ENCODE peak calls at places on chromosome 9, in four cellular contexts. X is fibroblast of lung, A is A673, F is GM23338. U is an unnamed sample.

GRCh38 chr9:83330207-83331196 is 207.7 kb downstream of the FRMD3 start:
- DNase-seq in A (peak), F (peak), X (no peak), U (no peak)

GRCh38 chr9:97548819-97549540 is 47.5 kb downstream of the TMOD1 start:
- DNase-seq in A (no peak), X (no peak), F (no peak), U (no peak)

GRCh38 chr9:88593537-88594185 is 58.7 kb downstream of the NXNL2 start:
- DNase-seq in X (peak), A (peak), F (peak), U (peak)

GRCh38 chr9:4662108-4662988 is at the start of gene PLPP6:
- DNase-seq in F (peak), X (peak), A (peak), U (peak)

GRCh38 chr9:112487799-112488345 is 1.2 kb downstream of the KIAA1958 start:
- DNase-seq in X (no peak), F (no peak), A (peak), U (peak)

GRCh38 chr9:86801246-86801645 is 146.1 kb downstream of the GAS1 start:
- DNase-seq in F (peak), X (peak), A (no peak), U (no peak)

GRCh38 chr9:126674365-126675146 is 60.8 kb downstream of the LMX1B start:
- DNase-seq in A (no peak), X (no peak), F (peak), U (no peak)

GRCh38 chr9:105557804-105558610 is at the start of gene FKTN:
- DNase-seq in X (peak), F (peak), A (peak), U (peak)

GRCh38 chr9:3205421-3206095 is 320.2 kb downstream of the RFX3 start:
- DNase-seq in X (no peak), F (no peak), A (no peak), U (no peak)

GRCh38 chr9:25964239-25964638 is 286.0 kb upstream of the TUSC1 start:
- DNase-seq in F (peak), A (peak), X (peak), U (peak)

GRCh38 chr9:18438300-18438925 is 35.5 kb upstream of the ADAMTSL1 start:
- DNase-seq in A (peak), F (peak), X (peak), U (peak)

GRCh38 chr9:120439147-120439546 is 140.8 kb downstream of the CDK5RAP2 start:
- DNase-seq in X (peak), A (peak), F (peak), U (no peak)

GRCh38 chr9:103245369-103245768 is 250.2 kb downstream of the CYLC2 start:
- DNase-seq in A (no peak), X (no peak), F (no peak), U (no peak)

DNA sequence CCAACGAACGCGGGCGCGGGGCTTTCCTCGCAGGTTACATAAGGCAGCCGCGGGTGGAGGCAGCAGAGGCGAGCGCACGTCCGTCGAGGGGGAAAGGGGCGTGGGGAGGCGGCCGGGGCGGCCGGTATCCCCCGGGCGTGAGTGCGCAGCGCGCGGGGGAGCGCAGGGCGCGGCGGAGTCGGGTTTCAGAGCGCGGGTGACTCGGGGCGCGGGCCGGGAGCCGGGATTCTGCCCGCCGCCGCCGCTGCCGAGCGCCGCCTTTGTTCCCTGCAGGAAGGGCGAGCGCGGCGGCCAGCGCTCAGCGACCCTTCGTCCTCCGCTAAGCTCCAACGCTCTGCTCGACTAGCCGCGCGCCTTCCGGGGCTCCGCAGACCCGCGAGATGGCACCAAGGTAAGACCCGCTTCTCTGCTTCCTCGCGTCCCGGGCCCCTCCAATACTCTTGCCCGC is at the start of gene COL15A1:
- DNase-seq in F (peak), X (peak), A (no peak), U (no peak)
- H3K4me3 ChIP-seq in F (peak), X (peak), A (peak), U (peak)

DNA sequence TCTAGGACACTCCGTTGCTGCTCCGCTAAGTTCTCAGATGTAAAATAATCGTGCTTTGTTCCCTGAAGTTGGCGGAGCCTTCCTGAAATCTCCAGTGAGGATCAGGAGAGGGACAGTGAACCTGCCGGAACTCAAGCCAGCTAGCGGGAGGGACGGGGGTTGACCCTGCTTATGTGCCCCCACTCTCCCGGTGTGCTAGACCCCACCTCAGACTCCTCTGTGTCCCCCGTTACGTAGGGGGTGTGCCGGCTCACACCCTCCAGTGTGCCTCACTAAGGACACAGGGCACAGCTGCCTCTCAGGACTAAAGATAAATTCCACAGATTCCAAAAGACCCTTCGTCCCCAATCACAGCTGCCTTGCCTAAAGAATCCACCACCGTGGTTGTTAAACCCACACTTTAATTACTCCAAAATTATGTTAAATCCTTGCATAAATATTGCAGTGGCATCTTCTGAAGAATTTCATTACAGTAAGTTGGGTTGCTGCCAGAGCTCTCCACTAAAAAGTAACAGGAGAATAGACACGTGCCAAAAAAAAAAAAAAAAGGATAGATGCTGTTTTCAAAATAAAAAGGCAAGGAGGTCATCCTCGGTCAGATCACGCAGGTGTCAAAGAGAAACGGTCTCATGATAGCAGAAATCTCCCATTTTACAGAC is 73.8 kb downstream of the GTF3C4 start:
- DNase-seq in F (peak), X (no peak), A (peak), U (no peak)
- TF ChIP-seq EZH2 in F (no peak), X (no peak), A (no peak), U (no peak)

GRCh38 chr9:114348261-114348905 is 18.7 kb downstream of the ORM2 start:
- DNase-seq in F (no peak), A (no peak), X (no peak), U (no peak)

GRCh38 chr9:114347675-114348074 is 18.0 kb downstream of the ORM2 start:
- DNase-seq in A (no peak), X (no peak), F (no peak), U (no peak)

GRCh38 chr9:114350636-114351396 is 21.1 kb downstream of the ORM2 start:
- DNase-seq in X (no peak), A (no peak), F (no peak), U (no peak)

GRCh38 chr9:114349713-114350480 is 20.2 kb downstream of the ORM2 start:
- DNase-seq in A (no peak), F (no peak), X (no peak), U (no peak)

DNA sequence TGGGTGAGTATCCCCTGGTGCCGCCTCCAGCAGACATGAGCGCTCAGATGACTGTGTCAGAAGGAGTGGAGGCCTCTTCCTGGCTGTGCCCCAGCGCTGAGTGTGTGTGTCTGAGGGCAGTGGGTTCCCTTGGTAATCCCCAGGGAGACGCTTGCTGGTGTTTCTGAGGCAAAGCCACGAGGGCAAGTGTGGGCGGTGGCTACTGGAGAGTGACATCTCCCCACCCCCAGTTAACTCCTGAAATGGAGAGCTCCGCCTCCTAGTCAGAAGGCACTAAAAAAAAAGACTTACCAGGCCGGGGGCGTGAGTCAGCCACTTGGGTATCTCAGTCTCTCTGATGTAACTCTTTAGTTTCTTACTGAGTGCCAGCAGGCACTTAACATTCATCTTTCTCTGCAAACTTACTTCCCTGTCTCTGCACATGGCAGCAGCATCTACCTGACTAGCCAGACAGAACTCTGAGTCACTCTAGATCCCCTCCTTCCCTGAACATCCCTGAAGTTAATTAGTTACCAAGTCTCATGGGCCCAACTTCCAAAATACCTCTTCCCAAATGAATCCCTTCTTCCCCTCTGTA is 19.3 kb downstream of the ORM2 start:
- DNase-seq in F (peak), A (peak), X (peak), U (peak)
- TF ChIP-seq CTCF in F (no peak), A (no peak), X (no peak), U (no peak)

DNA sequence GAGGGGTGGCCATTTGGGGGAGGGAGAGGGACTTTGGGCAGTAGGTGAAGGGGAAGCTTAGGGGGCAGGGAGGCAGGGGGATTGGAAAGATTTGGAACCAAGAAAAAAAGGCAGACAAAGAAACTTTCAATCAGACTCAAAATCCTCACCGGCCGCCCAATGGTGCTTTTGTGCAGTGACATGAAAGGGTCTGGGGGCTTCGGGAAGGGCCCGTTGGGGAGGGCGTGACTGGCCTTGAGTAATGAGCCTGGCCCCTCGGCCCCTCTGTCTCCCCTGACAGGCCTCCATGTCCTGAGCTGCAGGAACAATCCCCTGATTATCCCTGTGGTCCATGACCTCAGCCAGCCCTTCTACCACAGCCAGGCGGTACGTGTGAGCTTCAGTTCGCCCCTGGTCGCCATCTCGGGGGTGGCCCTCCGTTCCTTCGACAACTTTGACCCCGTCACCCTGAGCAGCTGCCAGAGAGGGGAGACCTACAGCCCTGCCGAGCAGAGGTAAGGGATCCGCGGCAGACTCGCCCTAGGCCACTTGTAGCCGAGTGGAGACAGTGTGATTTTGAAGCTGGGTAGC is 181.1 kb downstream of the PAPPA start:
- DNase-seq in X (no peak), A (no peak), F (no peak), U (no peak)
- H3K4me3 ChIP-seq in X (no peak), A (no peak), F (no peak), U (no peak)

GRCh38 chr9:69325409-69326212 is 596 bp downstream of the ENTREP1 start:
- DNase-seq in X (no peak), F (peak), A (no peak), U (no peak)
- TF ChIP-seq EZH2 in X (peak), F (peak), A (peak), U (no peak)

DNA sequence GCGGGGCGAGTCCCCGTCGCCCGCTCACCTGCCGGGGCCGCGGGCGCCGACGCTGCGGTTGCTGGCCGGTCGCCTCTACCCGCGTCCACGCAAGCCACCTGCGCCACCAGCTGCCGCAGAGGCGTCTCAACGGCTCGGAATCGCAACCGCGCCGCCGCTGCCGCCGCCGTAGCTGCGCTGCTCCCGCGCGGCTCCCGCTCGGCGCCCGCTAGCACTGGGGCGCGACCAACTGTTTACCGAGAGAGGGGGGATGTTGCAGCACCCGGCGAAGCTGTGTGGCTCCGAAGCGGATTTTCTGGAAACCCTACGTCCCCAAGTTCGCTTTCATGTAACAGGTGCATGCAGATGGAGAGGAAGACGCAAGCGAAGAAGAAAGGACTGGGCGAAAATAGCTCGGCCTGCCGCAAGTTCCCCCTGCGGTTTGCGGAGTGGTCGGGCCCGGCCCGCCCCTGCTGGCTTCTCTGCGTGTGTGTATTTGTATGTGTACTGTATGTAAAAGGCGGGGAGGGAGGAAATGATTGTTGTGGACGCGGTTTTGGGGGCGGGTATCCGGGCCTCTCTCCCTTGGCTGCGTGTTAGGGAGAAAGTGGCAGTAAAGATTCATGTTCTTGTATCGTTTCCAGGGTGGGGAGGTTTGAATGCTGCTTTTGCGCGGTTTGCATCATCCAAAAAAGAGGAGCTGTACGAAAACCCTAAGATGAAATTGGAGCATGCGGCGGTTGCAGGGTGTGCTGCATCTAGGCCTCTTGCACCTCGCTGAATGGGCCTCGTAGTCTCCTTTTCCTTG is at the start of gene PSIP1:
- DNase-seq in F (peak), X (peak), A (peak), U (peak)
- TF ChIP-seq CTCF in F (no peak), X (no peak), A (no peak), U (no peak)

DNA sequence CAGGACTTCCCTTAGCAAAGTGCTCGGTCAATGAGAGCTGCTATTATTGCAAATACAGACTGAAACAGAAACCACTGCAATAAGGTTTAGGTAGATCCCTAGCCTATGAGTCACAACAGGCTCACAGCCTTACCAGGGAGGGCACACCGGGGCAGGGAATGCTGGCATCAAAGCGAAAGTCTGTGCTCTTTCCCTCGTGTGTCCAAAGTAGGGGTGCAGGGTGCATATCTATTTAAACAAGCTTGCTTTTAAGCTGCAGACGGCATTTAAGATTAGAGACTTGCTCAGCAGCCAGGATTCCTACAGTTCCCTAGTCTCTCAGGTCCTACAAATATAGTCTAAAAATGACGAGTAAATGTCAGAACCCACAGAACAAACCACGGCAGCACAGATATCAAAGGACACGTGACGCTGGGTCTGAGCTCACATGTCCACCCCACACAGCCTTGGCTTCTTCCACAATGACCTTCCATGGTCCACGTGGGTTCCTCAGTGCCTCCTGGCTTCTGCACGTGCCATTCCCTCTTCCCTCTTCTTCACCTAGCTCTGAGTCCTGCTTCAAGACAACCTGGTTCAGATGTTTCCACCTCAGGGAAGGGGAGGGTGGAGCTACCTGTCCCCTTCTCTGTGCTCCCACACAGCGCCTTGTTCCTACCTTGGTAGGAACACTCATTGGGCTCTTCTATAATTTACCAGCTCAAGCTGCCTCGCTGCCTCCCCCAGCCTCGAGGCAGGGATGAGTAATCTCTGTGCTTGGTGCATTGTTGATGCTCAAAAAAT is 193.2 kb downstream of the MAPKAP1 start:
- DNase-seq in A (no peak), F (no peak), X (peak), U (peak)
- H3K4me3 ChIP-seq in A (no peak), F (no peak), X (peak), U (peak)